ENCODE peak calls at places on chromosomes 11 and 22, in nine cellular contexts. R is HEK293T; S is NCI-H2171; U is nucleus accumbens; L is ACHN; D is astrocyte of the cerebellum; Z is fibroblast of the aortic adventitia; N is NCI-H2107; C is naive thymus-derived CD4-positive, alpha-beta T cell. I is an unnamed sample.

GRCh38 chr22:33326540-33327295 is 268.5 kb upstream of the SYN3 start:
- DNase-seq in R (no peak), S (no peak), U (no peak), L (no peak), D (no peak), Z (peak), N (no peak), C (no peak), I (no peak)

GRCh38 chr22:32999039-32999861 is 58.9 kb downstream of the SYN3 start:
- DNase-seq in R (no peak), S (no peak), U (no peak), L (no peak), D (no peak), Z (no peak), N (no peak), C (no peak), I (no peak)

GRCh38 chr22:45271667-45272188 is 13.0 kb upstream of the UPK3A start:
- DNase-seq in R (no peak), S (no peak), U (peak), L (no peak), D (no peak), Z (no peak), N (no peak), C (no peak), I (no peak)

GRCh38 chr11:12981879-12982531 is 27.1 kb upstream of the RASSF10 start:
- DNase-seq in R (no peak), S (no peak), U (no peak), L (no peak), D (no peak), Z (peak), N (no peak), C (no peak), I (no peak)

GRCh38 chr11:101912823-101913284 is 2.0 kb upstream of the CEP126 start:
- DNase-seq in R (no peak), S (no peak), U (no peak), L (no peak), D (no peak), Z (peak), N (no peak), C (no peak), I (peak)

GRCh38 chr11:62238151-62238550 is 3.9 kb upstream of the SCGB1D2 start:
- DNase-seq in R (no peak), S (no peak), U (no peak), L (no peak), D (no peak), Z (no peak), N (no peak), C (no peak), I (no peak)

GRCh38 chr11:47905358-47906059 is 57.4 kb upstream of the NUP160 start:
- DNase-seq in R (no peak), S (peak), U (no peak), L (no peak), D (no peak), Z (no peak), N (no peak), C (no peak), I (no peak)

GRCh38 chr11:78250099-78250498 is 61.4 kb downstream of the USP35 start:
- DNase-seq in R (no peak), S (no peak), U (no peak), L (no peak), D (no peak), Z (no peak), N (no peak), C (no peak), I (no peak)

GRCh38 chr11:13110929-13111812 is 102.1 kb downstream of the RASSF10 start:
- DNase-seq in R (no peak), S (no peak), U (no peak), L (peak), D (no peak), Z (peak), N (peak), C (no peak), I (peak)

GRCh38 chr11:103624708-103625623 is 411.5 kb upstream of the DDI1 start:
- DNase-seq in R (no peak), S (no peak), U (no peak), L (peak), D (peak), Z (peak), N (no peak), C (no peak), I (peak)

GRCh38 chr11:123211981-123212380 is 16.9 kb upstream of the CLMP start:
- DNase-seq in R (no peak), S (no peak), U (no peak), L (no peak), D (no peak), Z (peak), N (no peak), C (no peak), I (no peak)

GRCh38 chr11:112289588-112290461 is 29.2 kb upstream of the PLET1 start:
- DNase-seq in R (peak), S (peak), U (peak), L (peak), D (no peak), Z (peak), N (peak), C (peak), I (peak)

GRCh38 chr11:76148207-76148606 is 58.1 kb downstream of the WNT11 start:
- DNase-seq in R (no peak), S (no peak), U (no peak), L (no peak), D (no peak), Z (no peak), N (no peak), C (no peak), I (no peak)

GRCh38 chr11:104090767-104091166 is 54.3 kb downstream of the DDI1 start:
- DNase-seq in R (no peak), S (no peak), U (no peak), L (no peak), D (no peak), Z (no peak), N (no peak), C (no peak), I (no peak)

GRCh38 chr11:75082601-75083216 is 14.0 kb downstream of the OR2AT4 start:
- DNase-seq in R (no peak), S (no peak), U (no peak), L (no peak), D (no peak), Z (no peak), N (no peak), C (no peak), I (no peak)

GRCh38 chr22:44091751-44092150 is 67.6 kb downstream of the PARVB start:
- DNase-seq in R (no peak), S (no peak), U (no peak), L (no peak), D (no peak), Z (no peak), N (no peak), C (no peak), I (no peak)

GRCh38 chr22:46247443-46247975 is 2.6 kb downstream of the CDPF1 start:
- DNase-seq in R (no peak), S (no peak), U (no peak), L (no peak), D (no peak), Z (no peak), N (no peak), C (no peak), I (no peak)

GRCh38 chr11:10487002-10487647 is 32.1 kb downstream of the AMPD3 start:
- DNase-seq in R (no peak), S (no peak), U (no peak), L (no peak), D (no peak), Z (no peak), N (no peak), C (no peak), I (no peak)

GRCh38 chr22:33472462-33473344 is 414.5 kb upstream of the SYN3 start:
- DNase-seq in R (no peak), S (no peak), U (no peak), L (peak), D (no peak), Z (no peak), N (no peak), C (no peak), I (no peak)

GRCh38 chr11:83220279-83220678 is 26.8 kb downstream of the ANKRD42 start:
- DNase-seq in R (no peak), S (no peak), U (no peak), L (no peak), D (no peak), Z (no peak), N (no peak), C (no peak), I (no peak)

GRCh38 chr11:123228489-123229163 is 33.6 kb upstream of the CLMP start:
- DNase-seq in R (no peak), S (no peak), U (no peak), L (no peak), D (no peak), Z (no peak), N (no peak), C (no peak), I (no peak)

GRCh38 chr11:70521475-70522260 is 123.3 kb downstream of the CTTN start:
- DNase-seq in R (no peak), S (no peak), U (peak), L (no peak), D (no peak), Z (no peak), N (no peak), C (no peak), I (no peak)

I was measured in lung microvascular endothelial cell.